ENCODE peak calls at places on chromosomes 6 and 20, in eight cellular contexts. U is GM18507; I is lung microvascular endothelial cell; Z is CD8-positive, alpha-beta memory T cell; L is activated naive CD4-positive, alpha-beta T cell treated with anti-CD3 and anti-CD28 coated beads, Interleukin-2, amount 50 U/mL, for 16 hours; E is HCEC 1CT; P is fibroblast of the aortic adventitia; J is stimulated activated CD4-positive, alpha-beta T cell treated with anti-CD3 and anti-CD28 coated beads, Interleukin-15, amount 100 ng/mL, for 1 hour. K is an unnamed sample.

GRCh38 chr6:143522034-143522600 is 10.6 kb upstream of the FUCA2 start:
- DNase-seq in U (no peak), I (no peak), Z (no peak), L (no peak), E (no peak), P (no peak), J (no peak), K (no peak)

GRCh38 chr6:43093361-43094289 is 17.5 kb downstream of the PTK7 start:
- DNase-seq in U (no peak), I (peak), Z (no peak), L (no peak), E (peak), P (peak), J (no peak), K (no peak)

GRCh38 chr6:140415266-140415665 is 1040.8 kb upstream of the CITED2 start:
- DNase-seq in U (no peak), I (no peak), Z (no peak), L (no peak), E (no peak), P (no peak), J (no peak), K (no peak)

GRCh38 chr20:54004397-54004940 is 65.9 kb downstream of the BCAS1 start:
- DNase-seq in U (peak), I (no peak), Z (no peak), L (no peak), E (no peak), P (no peak), J (no peak), K (no peak)

GRCh38 chr6:104597541-104598050 is 262.1 kb downstream of the HACE1 start:
- DNase-seq in U (no peak), I (peak), Z (no peak), L (no peak), E (peak), P (peak), J (no peak), K (no peak)

GRCh38 chr6:5127106-5127687 is 42.1 kb downstream of the PPP1R3G start:
- DNase-seq in U (no peak), I (no peak), Z (no peak), L (no peak), E (no peak), P (no peak), J (no peak), K (no peak)

GRCh38 chr20:9059931-9060330 is 9.0 kb upstream of the PLCB4 start:
- DNase-seq in U (no peak), I (no peak), Z (no peak), L (no peak), E (peak), P (peak), J (no peak), K (no peak)

GRCh38 chr6:111653961-111654360 is 48.3 kb upstream of the TRAF3IP2 start:
- DNase-seq in U (no peak), I (no peak), Z (no peak), L (no peak), E (no peak), P (no peak), J (no peak), K (no peak)

GRCh38 chr6:42028234-42029061 is 21.9 kb upstream of the TAF8 start:
- DNase-seq in U (no peak), I (peak), Z (no peak), L (peak), E (peak), P (peak), J (no peak), K (no peak)

GRCh38 chr6:143024977-143025376 is 35.7 kb upstream of the AIG1 start:
- DNase-seq in U (no peak), I (no peak), Z (no peak), L (no peak), E (no peak), P (no peak), J (no peak), K (no peak)

GRCh38 chr20:46746972-46747371 is 37.5 kb downstream of the SLC2A10 start:
- DNase-seq in U (no peak), I (no peak), Z (no peak), L (no peak), E (peak), P (peak), J (no peak), K (no peak)

GRCh38 chr6:168347615-168348014 is 28.0 kb upstream of the DACT2 start:
- DNase-seq in U (no peak), I (no peak), Z (no peak), L (no peak), E (no peak), P (no peak), J (no peak), K (no peak)

GRCh38 chr20:13891575-13891974 is 98.8 kb downstream of the SEL1L2 start:
- DNase-seq in U (no peak), I (no peak), Z (no peak), L (no peak), E (no peak), P (no peak), J (no peak), K (no peak)

GRCh38 chr6:128358111-128358780 is 162.2 kb downstream of the PTPRK start:
- DNase-seq in U (no peak), I (no peak), Z (no peak), L (no peak), E (no peak), P (no peak), J (no peak), K (no peak)

GRCh38 chr6:111530218-111530617 is 47.2 kb upstream of the REV3L start:
- DNase-seq in U (no peak), I (peak), Z (no peak), L (no peak), E (no peak), P (no peak), J (no peak), K (no peak)

GRCh38 chr20:19850190-19850533 is 92.1 kb downstream of the RIN2 start:
- DNase-seq in U (no peak), I (no peak), Z (no peak), L (no peak), E (no peak), P (peak), J (no peak), K (peak)

GRCh38 chr6:169774347-169774746 is 22.9 kb downstream of the ERMARD start:
- DNase-seq in U (no peak), I (no peak), Z (no peak), L (no peak), E (no peak), P (no peak), J (no peak), K (no peak)

GRCh38 chr20:50916257-50916656 is 15.0 kb downstream of the ADNP start:
- DNase-seq in U (no peak), I (peak), Z (no peak), L (no peak), E (peak), P (peak), J (no peak), K (no peak)

GRCh38 chr6:3296537-3297453 is 38.0 kb downstream of the PSMG4 start:
- DNase-seq in U (no peak), I (no peak), Z (no peak), L (no peak), E (no peak), P (no peak), J (no peak), K (no peak)

GRCh38 chr20:64161595-64162238 is 2.5 kb upstream of the MYT1 start:
- DNase-seq in U (peak), I (peak), Z (peak), L (peak), E (no peak), P (peak), J (peak), K (peak)

GRCh38 chr20:63497946-63498935 is 642 bp downstream of the EEF1A2 start:
- DNase-seq in U (no peak), I (peak), Z (no peak), L (no peak), E (no peak), P (no peak), J (no peak), K (peak)

GRCh38 chr6:88013015-88013414 is 34.6 kb upstream of the SPACA1 start:
- DNase-seq in U (no peak), I (peak), Z (peak), L (no peak), E (no peak), P (peak), J (no peak), K (no peak)

GRCh38 chr6:165308926-165309731 is at the start of gene C6orf118:
- DNase-seq in U (no peak), I (peak), Z (no peak), L (no peak), E (no peak), P (peak), J (no peak), K (peak)

GRCh38 chr6:8657522-8657921 is 222.2 kb upstream of the SLC35B3 start:
- DNase-seq in U (no peak), I (no peak), Z (no peak), L (no peak), E (no peak), P (no peak), J (no peak), K (no peak)

GRCh38 chr6:144223686-144224085 is 61.4 kb upstream of the UTRN start:
- DNase-seq in U (no peak), I (no peak), Z (no peak), L (no peak), E (no peak), P (peak), J (no peak), K (no peak)

GRCh38 chr6:12538881-12539357 is 177.6 kb upstream of the PHACTR1 start:
- DNase-seq in U (no peak), I (peak), Z (no peak), L (no peak), E (no peak), P (peak), J (no peak), K (peak)

GRCh38 chr6:65155083-65155482 is 551.9 kb downstream of the EYS start:
- DNase-seq in U (no peak), I (no peak), Z (no peak), L (no peak), E (no peak), P (no peak), J (no peak), K (no peak)

GRCh38 chr6:89197141-89197540 is 20.0 kb downstream of the GABRR1 start:
- DNase-seq in U (no peak), I (no peak), Z (no peak), L (no peak), E (no peak), P (no peak), J (no peak), K (no peak)

K was measured in left ventricle myocardium inferior.